ENCODE peak calls at places on chromosomes 7 and 10, in nine cellular contexts. One of them, this sample, is unnamed.

GRCh38 chr10:12638103-12638502 is 288.8 kb downstream of the CAMK1D start:
- DNase-seq in tibial artery: no peak
- DNase-seq in IMR-90: peak
- DNase-seq in brain microvascular endothelial cell: no peak
- DNase-seq in heart right ventricle: no peak
- DNase-seq in GM10248: no peak
- DNase-seq in BE2C: peak
- DNase-seq in GM13977: peak
- DNase-seq in AG10803: peak
- DNase-seq in this sample: no peak

GRCh38 chr10:52258791-52259427 is 55.2 kb upstream of the DKK1 start:
- DNase-seq in brain microvascular endothelial cell: no peak
- DNase-seq in GM13977: no peak
- DNase-seq in tibial artery: no peak
- DNase-seq in GM10248: no peak
- DNase-seq in AG10803: peak
- DNase-seq in heart right ventricle: no peak
- DNase-seq in BE2C: no peak
- DNase-seq in IMR-90: peak
- DNase-seq in this sample: no peak

GRCh38 chr7:149254181-149254858 is 7.7 kb upstream of the ZNF783 start:
- DNase-seq in IMR-90: no peak
- DNase-seq in GM13977: no peak
- DNase-seq in brain microvascular endothelial cell: no peak
- DNase-seq in BE2C: no peak
- DNase-seq in AG10803: no peak
- DNase-seq in tibial artery: no peak
- DNase-seq in GM10248: no peak
- DNase-seq in heart right ventricle: no peak
- DNase-seq in this sample: no peak

GRCh38 chr7:69656890-69657289 is 58.6 kb downstream of the AUTS2 start:
- DNase-seq in AG10803: peak
- DNase-seq in GM13977: no peak
- DNase-seq in BE2C: peak
- DNase-seq in heart right ventricle: peak
- DNase-seq in GM10248: no peak
- DNase-seq in IMR-90: no peak
- DNase-seq in tibial artery: no peak
- DNase-seq in brain microvascular endothelial cell: no peak
- DNase-seq in this sample: no peak

GRCh38 chr7:141300816-141301215 is 227.0 kb downstream of the TMEM178B start:
- DNase-seq in GM10248: no peak
- DNase-seq in BE2C: no peak
- DNase-seq in heart right ventricle: no peak
- DNase-seq in tibial artery: no peak
- DNase-seq in GM13977: no peak
- DNase-seq in AG10803: no peak
- DNase-seq in brain microvascular endothelial cell: no peak
- DNase-seq in IMR-90: no peak
- DNase-seq in this sample: no peak

GRCh38 chr10:59362991-59363390 is 642 bp upstream of the FAM13C start:
- DNase-seq in GM10248: no peak
- DNase-seq in heart right ventricle: peak
- DNase-seq in tibial artery: peak
- DNase-seq in BE2C: peak
- DNase-seq in GM13977: no peak
- DNase-seq in brain microvascular endothelial cell: peak
- DNase-seq in AG10803: peak
- DNase-seq in IMR-90: peak
- DNase-seq in this sample: no peak

GRCh38 chr10:24894728-24895127 is 57.7 kb downstream of the PRTFDC1 start:
- DNase-seq in heart right ventricle: no peak
- DNase-seq in GM10248: no peak
- DNase-seq in IMR-90: no peak
- DNase-seq in GM13977: no peak
- DNase-seq in brain microvascular endothelial cell: no peak
- DNase-seq in BE2C: no peak
- DNase-seq in tibial artery: no peak
- DNase-seq in AG10803: no peak
- DNase-seq in this sample: no peak

GRCh38 chr7:25801214-25801613 is 350.8 kb upstream of the NFE2L3 start:
- DNase-seq in AG10803: no peak
- DNase-seq in BE2C: no peak
- DNase-seq in GM10248: no peak
- DNase-seq in GM13977: no peak
- DNase-seq in brain microvascular endothelial cell: no peak
- DNase-seq in IMR-90: no peak
- DNase-seq in tibial artery: no peak
- DNase-seq in heart right ventricle: no peak
- DNase-seq in this sample: no peak

GRCh38 chr10:91210435-91210834 is 10.0 kb upstream of the PCGF5 start:
- DNase-seq in GM10248: no peak
- DNase-seq in brain microvascular endothelial cell: no peak
- DNase-seq in tibial artery: no peak
- DNase-seq in heart right ventricle: no peak
- DNase-seq in AG10803: no peak
- DNase-seq in BE2C: peak
- DNase-seq in IMR-90: no peak
- DNase-seq in GM13977: no peak
- DNase-seq in this sample: no peak

GRCh38 chr10:89414879-89415821 is 782 bp downstream of the IFIT5 start:
- DNase-seq in GM10248: peak
- DNase-seq in brain microvascular endothelial cell: peak
- DNase-seq in tibial artery: peak
- DNase-seq in GM13977: peak
- DNase-seq in IMR-90: peak
- DNase-seq in AG10803: peak
- DNase-seq in heart right ventricle: peak
- DNase-seq in BE2C: peak
- DNase-seq in this sample: no peak

GRCh38 chr10:77799352-77799751 is 127.2 kb downstream of the DLG5 start:
- DNase-seq in AG10803: peak
- DNase-seq in GM10248: no peak
- DNase-seq in BE2C: no peak
- DNase-seq in GM13977: no peak
- DNase-seq in tibial artery: peak
- DNase-seq in heart right ventricle: no peak
- DNase-seq in IMR-90: peak
- DNase-seq in brain microvascular endothelial cell: no peak
- DNase-seq in this sample: no peak

DNA sequence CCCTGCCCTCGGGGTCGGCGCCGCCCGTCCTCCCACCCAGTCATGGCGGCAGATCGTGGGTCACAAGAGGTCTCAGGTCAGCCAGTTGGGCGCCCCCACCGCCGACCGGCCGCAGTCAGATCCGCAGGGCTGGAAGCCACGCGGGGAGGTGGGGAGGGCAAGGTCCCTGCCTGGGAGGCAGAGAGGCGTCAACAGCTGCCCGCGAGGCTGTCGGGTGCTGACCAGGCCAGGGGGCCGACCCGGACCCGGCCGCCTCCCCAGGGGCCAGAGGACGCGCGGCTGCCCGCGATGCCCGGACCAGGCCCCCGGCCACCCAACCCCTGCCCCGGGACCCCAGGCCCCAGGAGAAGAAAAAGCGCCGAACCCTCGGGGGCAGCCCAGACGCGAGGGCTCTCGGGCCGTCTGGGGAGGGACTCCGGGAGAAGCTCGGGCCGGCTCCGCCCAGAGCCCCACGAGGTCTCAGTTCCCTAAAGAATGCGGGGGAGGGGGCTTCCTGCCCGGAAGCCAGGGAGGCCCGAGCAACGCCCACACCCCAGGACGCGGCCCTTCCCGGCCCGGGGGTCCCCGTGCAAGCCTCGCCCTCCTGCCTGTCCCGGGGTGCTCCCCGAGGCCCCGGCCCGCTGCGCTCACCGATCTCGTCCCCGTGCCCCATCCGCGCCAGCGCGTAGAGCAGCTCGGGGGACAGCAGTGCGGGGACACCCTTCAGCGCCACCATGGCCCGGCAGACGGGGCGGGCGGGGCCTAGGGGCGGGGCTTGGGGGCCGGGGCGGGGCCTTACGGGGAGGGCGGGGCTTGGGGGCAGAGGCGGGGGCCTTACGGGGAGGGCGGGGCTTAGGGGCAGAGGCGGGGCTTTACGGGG is at the start of gene FUOM:
- DNase-seq in AG10803: peak
- DNase-seq in GM13977: peak
- DNase-seq in IMR-90: peak
- DNase-seq in brain microvascular endothelial cell: peak
- DNase-seq in BE2C: peak
- DNase-seq in heart right ventricle: peak
- DNase-seq in tibial artery: no peak
- DNase-seq in GM10248: peak
- DNase-seq in this sample: no peak
- TF ChIP-seq CTCF in AG10803: no peak
- TF ChIP-seq CTCF in GM13977: no peak
- TF ChIP-seq CTCF in IMR-90: no peak
- TF ChIP-seq CTCF in brain microvascular endothelial cell: no peak
- TF ChIP-seq CTCF in BE2C: no peak
- TF ChIP-seq CTCF in heart right ventricle: no peak
- TF ChIP-seq CTCF in tibial artery: no peak
- TF ChIP-seq CTCF in GM10248: no peak
- TF ChIP-seq CTCF in this sample: no peak

DNA sequence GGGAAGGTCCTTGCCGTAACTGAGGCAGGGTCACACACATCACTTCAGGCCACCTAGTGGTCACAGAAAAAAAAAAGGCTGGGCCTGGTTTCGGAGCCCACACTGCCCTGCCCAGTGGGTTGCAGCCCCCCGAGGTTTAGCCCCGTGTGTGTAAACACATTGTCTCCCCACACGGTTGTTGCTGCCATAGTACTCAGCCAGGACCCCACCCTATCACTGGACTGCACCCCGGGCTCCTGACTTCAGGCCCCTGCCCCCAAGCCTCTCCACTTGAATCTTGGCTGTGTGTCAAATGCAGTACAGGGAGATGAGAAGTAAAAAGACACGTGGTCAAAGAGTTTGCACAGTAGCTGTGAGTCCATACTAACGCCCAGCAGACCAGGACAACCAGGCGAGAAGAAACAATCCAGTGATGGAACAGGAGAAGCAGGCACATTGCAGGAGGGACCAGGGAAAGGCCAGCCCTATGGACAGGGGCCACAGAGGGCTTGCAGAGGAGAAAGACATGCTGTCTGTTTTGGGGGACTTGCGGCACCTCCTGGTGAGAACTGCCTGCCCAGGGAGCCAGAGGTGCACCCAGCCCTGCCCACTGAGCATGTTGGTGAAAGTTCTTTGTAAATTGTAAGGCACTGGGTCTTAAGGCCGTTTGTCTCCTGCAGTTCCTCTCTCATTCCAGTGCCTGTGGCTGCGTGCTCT is 91.3 kb upstream of the MACROH2A2 start:
- DNase-seq in IMR-90: no peak
- DNase-seq in tibial artery: no peak
- DNase-seq in heart right ventricle: no peak
- DNase-seq in GM13977: no peak
- DNase-seq in brain microvascular endothelial cell: peak
- DNase-seq in AG10803: no peak
- DNase-seq in GM10248: peak
- DNase-seq in BE2C: no peak
- DNase-seq in this sample: no peak
- TF ChIP-seq CTCF in IMR-90: no peak
- TF ChIP-seq CTCF in tibial artery: no peak
- TF ChIP-seq CTCF in heart right ventricle: peak
- TF ChIP-seq CTCF in GM13977: peak
- TF ChIP-seq CTCF in brain microvascular endothelial cell: peak
- TF ChIP-seq CTCF in AG10803: peak
- TF ChIP-seq CTCF in GM10248: no peak
- TF ChIP-seq CTCF in BE2C: peak
- TF ChIP-seq CTCF in this sample: peak

DNA sequence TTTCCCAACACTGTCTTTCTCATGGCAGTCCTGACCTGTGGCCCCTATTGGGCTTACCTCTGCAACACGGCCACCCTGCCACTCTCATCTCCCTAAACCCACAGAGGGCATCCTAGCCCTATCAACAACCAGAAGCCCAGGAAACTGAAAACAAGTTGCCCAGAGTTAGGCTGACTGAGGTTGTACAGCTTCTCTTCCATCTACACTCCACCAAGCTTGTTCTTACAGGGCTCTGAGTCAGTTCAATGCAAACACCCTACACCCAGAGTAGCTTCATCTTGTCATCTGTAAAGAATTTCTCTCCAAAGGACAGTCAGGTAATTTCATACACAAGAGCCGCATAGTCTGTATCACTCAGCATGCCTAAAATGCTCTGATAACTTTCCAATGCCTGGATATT is 175.4 kb downstream of the ARID5B start:
- DNase-seq in GM13977: no peak
- DNase-seq in AG10803: peak
- DNase-seq in BE2C: no peak
- DNase-seq in brain microvascular endothelial cell: peak
- DNase-seq in IMR-90: peak
- DNase-seq in heart right ventricle: no peak
- DNase-seq in tibial artery: no peak
- DNase-seq in GM10248: no peak
- DNase-seq in this sample: no peak
- TF ChIP-seq CTCF in GM13977: no peak
- TF ChIP-seq CTCF in AG10803: no peak
- TF ChIP-seq CTCF in BE2C: no peak
- TF ChIP-seq CTCF in brain microvascular endothelial cell: no peak
- TF ChIP-seq CTCF in IMR-90: no peak
- TF ChIP-seq CTCF in heart right ventricle: no peak
- TF ChIP-seq CTCF in tibial artery: no peak
- TF ChIP-seq CTCF in GM10248: no peak
- TF ChIP-seq CTCF in this sample: no peak

GRCh38 chr10:127997937-127998336 is 91.0 kb downstream of the PTPRE start:
- DNase-seq in AG10803: no peak
- DNase-seq in GM10248: no peak
- DNase-seq in BE2C: peak
- DNase-seq in brain microvascular endothelial cell: peak
- DNase-seq in tibial artery: no peak
- DNase-seq in GM13977: no peak
- DNase-seq in heart right ventricle: no peak
- DNase-seq in IMR-90: no peak
- DNase-seq in this sample: no peak

GRCh38 chr10:127999801-128000200 is 92.9 kb downstream of the PTPRE start:
- DNase-seq in AG10803: no peak
- DNase-seq in GM13977: no peak
- DNase-seq in BE2C: no peak
- DNase-seq in brain microvascular endothelial cell: no peak
- DNase-seq in GM10248: no peak
- DNase-seq in tibial artery: no peak
- DNase-seq in IMR-90: no peak
- DNase-seq in heart right ventricle: no peak
- DNase-seq in this sample: no peak

GRCh38 chr10:128000660-128001059 is 93.8 kb downstream of the PTPRE start:
- DNase-seq in GM10248: no peak
- DNase-seq in heart right ventricle: peak
- DNase-seq in BE2C: no peak
- DNase-seq in brain microvascular endothelial cell: no peak
- DNase-seq in tibial artery: no peak
- DNase-seq in GM13977: no peak
- DNase-seq in AG10803: peak
- DNase-seq in IMR-90: no peak
- DNase-seq in this sample: no peak

GRCh38 chr10:127998517-127999144 is 91.7 kb downstream of the PTPRE start:
- DNase-seq in tibial artery: no peak
- DNase-seq in IMR-90: no peak
- DNase-seq in GM10248: no peak
- DNase-seq in BE2C: no peak
- DNase-seq in AG10803: no peak
- DNase-seq in GM13977: no peak
- DNase-seq in brain microvascular endothelial cell: no peak
- DNase-seq in heart right ventricle: no peak
- DNase-seq in this sample: no peak

GRCh38 chr10:127999291-127999690 is 92.4 kb downstream of the PTPRE start:
- DNase-seq in BE2C: no peak
- DNase-seq in GM10248: no peak
- DNase-seq in heart right ventricle: no peak
- DNase-seq in brain microvascular endothelial cell: no peak
- DNase-seq in tibial artery: no peak
- DNase-seq in AG10803: no peak
- DNase-seq in IMR-90: no peak
- DNase-seq in GM13977: no peak
- DNase-seq in this sample: no peak
- TF ChIP-seq CTCF in BE2C: no peak
- TF ChIP-seq CTCF in GM10248: no peak
- TF ChIP-seq CTCF in heart right ventricle: no peak
- TF ChIP-seq CTCF in brain microvascular endothelial cell: no peak
- TF ChIP-seq CTCF in tibial artery: no peak
- TF ChIP-seq CTCF in AG10803: no peak
- TF ChIP-seq CTCF in IMR-90: no peak
- TF ChIP-seq CTCF in GM13977: no peak
- TF ChIP-seq CTCF in this sample: no peak

This sample was measured in CD14-positive monocyte.